ENCODE peak calls at places on chromosomes 1 and 21, in five cellular contexts. W is RCC 7860, E is HEK293T, Z is ACHN, F is tibial nerve. V is an unnamed sample.

GRCh38 chr1:12546771-12547585 is 71.0 kb downstream of the DHRS3 start:
- DNase-seq in W (no peak), E (peak), Z (no peak), F (peak), V (no peak)

GRCh38 chr1:218942421-218942820 is 231.3 kb upstream of the LYPLAL1 start:
- DNase-seq in Z (no peak), E (no peak), F (no peak), W (no peak), V (no peak)

GRCh38 chr1:111441573-111442192 is 7.4 kb downstream of the WDR77 start:
- DNase-seq in W (no peak), F (no peak), Z (peak), E (peak), V (peak)

GRCh38 chr1:208185801-208186201 is 58.4 kb downstream of the PLXNA2 start:
- DNase-seq in E (no peak), W (peak), F (no peak), Z (no peak), V (no peak)

GRCh38 chr1:205074513-205074912 is 9.7 kb downstream of the TMEM81 start:
- DNase-seq in F (no peak), Z (no peak), E (no peak), W (no peak), V (no peak)

GRCh38 chr21:37452222-37452621 is 85.6 kb downstream of the DYRK1A start:
- DNase-seq in W (peak), F (no peak), Z (peak), E (no peak), V (no peak)

GRCh38 chr1:21815724-21816311 is 3.8 kb downstream of the LDLRAD2 start:
- DNase-seq in W (no peak), Z (no peak), E (no peak), F (no peak), V (no peak)

GRCh38 chr21:25586242-25586805 is 21.0 kb downstream of the MRPL39 start:
- DNase-seq in F (no peak), W (no peak), Z (no peak), E (no peak), V (no peak)

GRCh38 chr21:45033791-45034555 is 40.4 kb upstream of the ADARB1 start:
- DNase-seq in E (no peak), F (no peak), W (no peak), Z (no peak), V (peak)

GRCh38 chr1:87600070-87600469 is 271.4 kb downstream of the LMO4 start:
- DNase-seq in Z (no peak), E (no peak), W (no peak), F (no peak), V (no peak)